ENCODE peak calls at places on chromosome 9, in nine cellular contexts. R is stomach, Z is kidney, Q is dorsolateral prefrontal cortex, S is osteocyte, F is cardiac muscle cell, C is cardiac fibroblast, W is IMR-90, M is fibroblast of pulmonary artery. A is an unnamed sample.

GRCh38 chr9:133869674-133870419 is 122.3 kb downstream of the VAV2 start:
- DNase-seq in Z (no peak), M (peak), C (peak), Q (no peak), S (no peak), W (no peak), R (no peak), F (peak), A (no peak)

GRCh38 chr9:42388846-42389245 is 205.4 kb downstream of the SPATA31A6 start:
- DNase-seq in Z (no peak), Q (no peak), W (no peak), F (no peak), C (no peak), S (no peak), M (no peak), R (no peak), A (no peak)

GRCh38 chr9:101530076-101530711 is 3.5 kb upstream of the RNF20 start:
- DNase-seq in C (peak), Q (peak), R (peak), S (peak), Z (no peak), M (peak), W (peak), F (peak), A (no peak)

GRCh38 chr9:89418882-89419641 is 78.9 kb downstream of the SEMA4D start:
- DNase-seq in Z (no peak), C (no peak), M (no peak), S (no peak), W (no peak), Q (no peak), F (no peak), R (no peak), A (no peak)

GRCh38 chr9:121288874-121289553 is 21.1 kb downstream of the GSN start:
- DNase-seq in F (peak), M (peak), W (peak), C (peak), Z (peak), R (peak), S (no peak), Q (peak), A (no peak)

GRCh38 chr9:82466616-82467251 is 478.2 kb downstream of the SPATA31D1 start:
- DNase-seq in W (peak), F (peak), C (peak), Q (no peak), S (no peak), Z (no peak), M (peak), R (no peak), A (no peak)

GRCh38 chr9:113682297-113682771 is 193.8 kb upstream of the ZNF618 start:
- DNase-seq in W (peak), Z (no peak), S (peak), M (peak), C (peak), Q (no peak), R (peak), F (peak), A (peak)

GRCh38 chr9:92438900-92439526 is 14.7 kb upstream of the OMD start:
- DNase-seq in F (peak), W (peak), M (peak), S (no peak), Q (no peak), Z (no peak), R (no peak), C (peak), A (no peak)

GRCh38 chr9:91933556-91934352 is 16.3 kb downstream of the ROR2 start:
- DNase-seq in C (peak), M (no peak), F (peak), W (peak), Q (no peak), R (no peak), S (no peak), Z (no peak), A (no peak)

GRCh38 chr9:35490910-35491465 is 1.1 kb downstream of the RUSC2 start:
- DNase-seq in C (peak), Q (no peak), Z (no peak), R (no peak), W (peak), M (peak), S (no peak), F (peak), A (no peak)

GRCh38 chr9:86713970-86714369 is 233.3 kb downstream of the GAS1 start:
- DNase-seq in Q (no peak), Z (no peak), C (peak), R (no peak), W (peak), S (no peak), F (peak), M (peak), A (no peak)

GRCh38 chr9:137817236-137818200 is 60.1 kb upstream of the CACNA1B start:
- DNase-seq in R (no peak), Z (peak), W (no peak), C (no peak), Q (peak), S (no peak), F (no peak), M (no peak), A (no peak)

GRCh38 chr9:129321511-129322021 is 143.5 kb upstream of the IER5L start:
- DNase-seq in Z (peak), W (no peak), C (no peak), S (no peak), R (peak), Q (no peak), F (no peak), M (no peak), A (no peak)

GRCh38 chr9:19788152-19788551 is 685 bp downstream of the SLC24A2 start:
- DNase-seq in W (no peak), M (no peak), Z (no peak), F (no peak), S (no peak), R (no peak), C (no peak), Q (no peak), A (no peak)

GRCh38 chr9:3331801-3332200 is 194.0 kb downstream of the RFX3 start:
- DNase-seq in M (peak), F (no peak), S (no peak), W (no peak), Q (no peak), Z (no peak), R (no peak), C (no peak), A (no peak)

GRCh38 chr9:101376117-101376866 is 8.5 kb downstream of the BAAT start:
- DNase-seq in R (no peak), S (no peak), Z (no peak), C (peak), Q (peak), F (peak), W (peak), M (peak), A (no peak)

GRCh38 chr9:120490888-120491595 is 88.9 kb downstream of the CDK5RAP2 start:
- DNase-seq in W (no peak), F (peak), S (no peak), M (no peak), Z (no peak), C (no peak), R (no peak), Q (no peak), A (no peak)

GRCh38 chr9:99848447-99848846 is 26.8 kb downstream of the NR4A3 start:
- DNase-seq in F (no peak), Q (no peak), M (no peak), W (no peak), S (no peak), R (no peak), C (no peak), Z (no peak), A (no peak)

GRCh38 chr9:135692410-135692809 is 6.9 kb downstream of the SOHLH1 start:
- DNase-seq in C (no peak), Z (no peak), F (no peak), W (peak), S (no peak), R (no peak), M (no peak), Q (peak), A (no peak)

GRCh38 chr9:111807197-111807596 is 12.5 kb upstream of the SHOC1 start:
- DNase-seq in C (peak), S (no peak), W (no peak), Q (no peak), M (peak), F (peak), Z (no peak), R (no peak), A (no peak)

GRCh38 chr9:131441441-131441840 is 47.6 kb downstream of the PRRC2B start:
- DNase-seq in M (no peak), R (no peak), F (no peak), W (no peak), C (no peak), Q (no peak), S (no peak), Z (no peak), A (no peak)

GRCh38 chr9:21935631-21936030 is 58.6 kb downstream of the CDKN2A start:
- DNase-seq in Z (no peak), S (no peak), M (no peak), C (no peak), F (no peak), R (no peak), W (no peak), Q (no peak), A (no peak)

GRCh38 chr9:90642570-90643539 is at the start of gene DIRAS2:
- DNase-seq in F (peak), W (peak), R (peak), M (peak), S (peak), C (peak), Q (peak), Z (peak), A (peak)

GRCh38 chr9:122334916-122335315 is 35.9 kb upstream of the PTGS1 start:
- DNase-seq in S (no peak), W (peak), R (no peak), C (no peak), Z (no peak), M (no peak), Q (no peak), F (peak), A (no peak)

GRCh38 chr9:84271887-84272556 is 68.5 kb downstream of the SLC28A3 start:
- DNase-seq in Z (no peak), C (peak), W (peak), F (peak), S (no peak), Q (no peak), M (peak), R (no peak), A (no peak)

GRCh38 chr9:104970588-104970987 is 42.6 kb upstream of the ABCA1 start:
- DNase-seq in C (peak), F (peak), R (no peak), S (no peak), W (peak), Z (no peak), Q (no peak), M (peak), A (no peak)

GRCh38 chr9:133687856-133688761 is 50.0 kb downstream of the SARDH start:
- DNase-seq in F (no peak), C (no peak), M (no peak), Z (peak), Q (no peak), W (no peak), R (no peak), S (no peak), A (no peak)

GRCh38 chr9:38153152-38153909 is 84.3 kb upstream of the SHB start:
- DNase-seq in C (no peak), R (peak), Z (no peak), M (no peak), F (no peak), Q (no peak), W (no peak), S (no peak), A (no peak)

GRCh38 chr9:34452568-34452967 is 5.8 kb downstream of the FAM219A start:
- DNase-seq in W (no peak), F (peak), S (no peak), R (no peak), C (peak), M (peak), Z (no peak), Q (no peak), A (no peak)

GRCh38 chr9:87827341-87827740 is 55.3 kb upstream of the SPATA31E1 start:
- DNase-seq in W (no peak), F (no peak), R (no peak), M (no peak), Q (no peak), Z (no peak), C (no peak), S (no peak), A (no peak)

GRCh38 chr9:134853893-134854292 is 26.7 kb upstream of the FCN2 start:
- DNase-seq in F (no peak), S (peak), C (no peak), Z (peak), R (no peak), W (no peak), M (no peak), Q (no peak), A (no peak)

GRCh38 chr9:36194326-36195000 is 3.7 kb downstream of the CLTA start:
- DNase-seq in Z (no peak), Q (no peak), F (no peak), C (peak), M (no peak), S (no peak), R (no peak), W (peak), A (no peak)

GRCh38 chr9:137227057-137227852 is at the start of gene RNF224:
- DNase-seq in Q (peak), S (peak), C (peak), R (peak), W (peak), F (peak), Z (peak), M (peak), A (peak)

GRCh38 chr9:109780453-109781033 is 545 bp downstream of the PALM2AKAP2 start:
- DNase-seq in M (peak), Q (no peak), S (no peak), F (peak), W (no peak), R (no peak), Z (no peak), C (no peak), A (no peak)

GRCh38 chr9:1837453-1838084 is 177.6 kb upstream of the SMARCA2 start:
- DNase-seq in R (no peak), W (peak), Z (no peak), Q (no peak), S (no peak), M (peak), F (peak), C (peak), A (peak)
- TF ChIP-seq CTCF in R (peak), W (peak), Z (no peak), Q (peak), S (peak), M (peak), F (peak), C (peak), A (peak)

DNA sequence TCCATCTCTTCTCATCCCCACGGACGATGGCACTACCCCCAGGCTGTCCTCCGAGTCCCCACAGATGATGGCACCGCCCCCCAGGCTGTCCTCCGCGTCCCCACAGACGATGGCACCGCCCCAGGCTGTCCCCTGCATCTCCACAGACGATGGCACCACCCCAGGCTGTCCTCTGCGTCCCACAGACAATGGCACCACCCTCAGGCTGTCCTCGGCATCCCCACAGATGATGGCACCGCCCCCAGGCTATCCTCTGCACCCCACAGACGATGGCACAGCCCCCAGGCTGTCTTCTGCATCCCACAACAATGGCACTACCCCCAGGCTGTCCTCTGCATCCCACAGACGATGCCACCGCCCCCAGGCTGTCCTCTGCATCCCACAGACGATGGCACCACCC is 57.4 kb upstream of the PTCH1 start:
- DNase-seq in S (no peak), W (no peak), Q (no peak), C (no peak), F (no peak), M (no peak), Z (no peak), R (no peak), A (no peak)
- TF ChIP-seq CTCF in S (no peak), W (no peak), Q (no peak), C (no peak), F (no peak), M (no peak), Z (no peak), R (no peak), A (peak)

GRCh38 chr9:14661421-14662059 is 31.7 kb downstream of the ZDHHC21 start:
- DNase-seq in C (peak), Q (no peak), W (peak), M (peak), Z (no peak), S (no peak), F (peak), R (no peak), A (no peak)

GRCh38 chr9:14662060-14662453 is 31.2 kb downstream of the ZDHHC21 start:
- DNase-seq in R (no peak), S (no peak), Z (no peak), F (no peak), Q (no peak), M (no peak), W (no peak), C (no peak), A (no peak)

GRCh38 chr9:14654932-14655331 is 38.3 kb downstream of the ZDHHC21 start:
- DNase-seq in C (peak), Q (no peak), S (no peak), F (peak), W (peak), R (no peak), M (peak), Z (no peak), A (no peak)

DNA sequence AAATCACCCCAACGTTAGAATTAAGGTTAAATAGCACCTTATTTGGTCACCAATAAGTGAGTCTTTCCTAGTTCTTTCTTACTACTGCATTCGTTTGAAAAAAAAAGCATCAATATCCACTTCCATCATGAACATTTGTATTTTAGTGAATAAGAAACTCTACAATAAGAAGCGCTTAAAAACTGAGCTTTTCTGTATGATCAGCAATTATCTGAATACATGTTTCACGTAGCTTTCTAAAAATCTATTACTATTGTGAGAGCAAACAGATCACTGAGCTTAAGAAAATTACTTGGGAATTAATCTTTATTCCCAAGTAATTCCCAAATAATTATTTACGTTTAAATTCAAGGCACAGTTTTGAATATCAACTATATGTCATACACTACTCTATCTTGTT is 32.5 kb downstream of the ZDHHC21 start:
- DNase-seq in W (no peak), M (no peak), R (no peak), F (no peak), C (no peak), Z (no peak), Q (no peak), S (no peak), A (no peak)
- TF ChIP-seq CTCF in W (no peak), M (no peak), R (no peak), F (no peak), C (no peak), Z (no peak), Q (no peak), S (no peak), A (no peak)

DNA sequence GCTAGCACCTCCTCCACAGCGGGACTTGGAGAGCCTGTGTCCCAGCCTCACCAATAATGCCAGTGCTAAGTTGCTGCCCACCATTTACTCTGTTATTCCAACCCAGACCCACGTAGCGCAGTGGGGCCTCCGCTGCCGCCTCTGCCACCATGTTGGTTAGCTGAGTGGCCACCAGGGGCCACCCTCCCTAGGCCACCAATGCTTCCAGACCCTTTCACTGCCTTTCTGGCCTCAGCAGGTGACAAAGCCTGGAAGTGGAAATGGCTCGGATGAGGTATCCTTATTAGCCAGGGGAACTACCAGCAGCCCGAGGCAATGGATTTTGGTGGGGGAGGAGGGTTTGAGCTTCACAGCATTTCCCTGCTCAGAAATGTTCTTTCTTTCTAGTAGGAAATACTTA is 110.1 kb downstream of the OSTF1 start:
- DNase-seq in M (no peak), Z (no peak), C (no peak), Q (no peak), R (no peak), F (no peak), S (no peak), W (no peak), A (no peak)
- TF ChIP-seq CTCF in M (no peak), Z (no peak), C (peak), Q (no peak), R (no peak), F (no peak), S (peak), W (no peak), A (peak)

DNA sequence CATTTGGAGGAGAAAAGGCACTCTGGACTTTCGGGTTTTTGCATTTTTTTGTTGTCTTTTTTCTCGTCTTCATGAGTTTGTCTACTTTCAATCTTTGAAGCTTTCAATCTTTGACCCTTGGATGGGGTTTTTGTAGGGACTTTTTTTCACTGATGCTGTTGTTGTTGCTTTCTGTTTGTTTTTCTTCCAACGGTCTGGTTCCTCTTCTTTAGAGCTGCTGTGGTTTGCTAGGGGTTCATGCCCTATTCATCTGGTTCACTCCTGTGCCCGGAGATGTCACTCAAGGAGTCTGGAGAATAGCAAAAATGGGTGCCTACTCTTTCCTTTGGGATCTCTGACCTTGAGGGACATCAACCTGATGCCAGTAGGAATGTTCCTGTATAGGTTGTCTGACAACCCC is 378.6 kb upstream of the TYRP1 start:
- DNase-seq in F (no peak), W (no peak), R (no peak), Q (no peak), Z (no peak), C (no peak), S (no peak), M (no peak), A (no peak)
- TF ChIP-seq CTCF in F (no peak), W (no peak), R (no peak), Q (no peak), Z (no peak), C (no peak), S (no peak), M (no peak), A (no peak)